ENCODE peak calls at places on chromosomes 2 and 18, in six cellular contexts. U is AG08396; N is GM13976; K is AG09319; X is activated CD4-positive, alpha-beta T cell treated with anti-CD3 and anti-CD28 coated beads, Interleukin-2, amount 50 U/mL, for 24 hours; Q is hippocampal formation. J is an unnamed sample.

GRCh38 chr2:132725716-132726115 is 55.7 kb upstream of the LYPD1 start:
- DNase-seq in U (no peak), N (no peak), K (no peak), X (no peak), Q (no peak), J (no peak)

GRCh38 chr2:150698016-150698661 is 210.7 kb upstream of the RND3 start:
- DNase-seq in U (peak; percentile 12), N (no peak), K (peak; percentile 90), X (no peak), Q (no peak), J (no peak)

GRCh38 chr2:70247364-70248144 is 874 bp downstream of the TIA1 start:
- DNase-seq in U (no peak), N (no peak), K (no peak), X (no peak), Q (no peak), J (no peak)

GRCh38 chr2:156565066-156565710 is 129.0 kb downstream of the GPD2 start:
- DNase-seq in U (peak; percentile 60), N (no peak), K (peak; percentile 54), X (no peak), Q (no peak), J (no peak)

GRCh38 chr2:54486766-54487165 is 30.6 kb downstream of the SPTBN1 start:
- DNase-seq in U (no peak), N (no peak), K (no peak), X (no peak), Q (no peak), J (no peak)

GRCh38 chr2:108619916-108620620 is 85.8 kb downstream of the LIMS1 start:
- DNase-seq in U (no peak), N (no peak), K (no peak), X (no peak), Q (no peak), J (no peak)

GRCh38 chr2:187985923-187986322 is 305.8 kb upstream of the GULP1 start:
- DNase-seq in U (no peak), N (no peak), K (no peak), X (no peak), Q (no peak), J (no peak)

GRCh38 chr18:74368901-74369705 is 53.5 kb downstream of the C18orf63 start:
- DNase-seq in U (no peak), N (peak; percentile 1), K (no peak), X (no peak), Q (no peak), J (no peak)

GRCh38 chr2:184339966-184340365 is 258.4 kb upstream of the ZNF804A start:
- DNase-seq in U (no peak), N (no peak), K (no peak), X (no peak), Q (no peak), J (no peak)

GRCh38 chr2:30888841-30889407 is 81.7 kb upstream of the CAPN13 start:
- DNase-seq in U (no peak), N (no peak), K (no peak), X (no peak), Q (no peak), J (no peak)

GRCh38 chr18:73924836-73925235 is 222.8 kb downstream of the FBXO15 start:
- DNase-seq in U (no peak), N (no peak), K (no peak), X (no peak), Q (no peak), J (no peak)

GRCh38 chr2:81645750-81646301 is 1341.3 kb upstream of the LRRTM1 start:
- DNase-seq in U (no peak), N (no peak), K (no peak), X (no peak), Q (no peak), J (no peak)

GRCh38 chr2:50529600-50530218 is 502.2 kb downstream of the NRXN1 start:
- DNase-seq in U (peak; percentile 30), N (peak; percentile 21), K (peak; percentile 0), X (no peak), Q (no peak), J (no peak)

GRCh38 chr2:200360364-200360763 is 53.9 kb downstream of the SPATS2L start:
- DNase-seq in U (no peak), N (no peak), K (no peak), X (no peak), Q (no peak), J (no peak)

GRCh38 chr18:25299426-25299825 is 52.5 kb downstream of the ZNF521 start:
- DNase-seq in U (peak; percentile 40), N (no peak), K (peak; percentile 41), X (no peak), Q (no peak), J (no peak)

GRCh38 chr2:37318401-37318800 is 6.2 kb downstream of the PRKD3 start:
- DNase-seq in U (peak; percentile 57), N (peak; percentile 37), K (peak; percentile 31), X (no peak), Q (no peak), J (no peak)

GRCh38 chr2:24870891-24871705 is 48.9 kb downstream of the ADCY3 start:
- DNase-seq in U (no peak), N (no peak), K (no peak), X (no peak), Q (no peak), J (no peak)

GRCh38 chr2:20490300-20491181 is 43.7 kb downstream of the RHOB start:
- DNase-seq in U (no peak), N (no peak), K (no peak), X (no peak), Q (peak; percentile 13), J (no peak)

GRCh38 chr2:120907822-120908221 is 172.2 kb downstream of the GLI2 start:
- DNase-seq in U (no peak), N (no peak), K (no peak), X (no peak), Q (no peak), J (no peak)

GRCh38 chr18:27061488-27062095 is 123.5 kb downstream of the CHST9 start:
- DNase-seq in U (no peak), N (no peak), K (no peak), X (no peak), Q (no peak), J (no peak)

GRCh38 chr2:241817126-241817820 is 8.3 kb downstream of the NEU4 start:
- DNase-seq in U (no peak), N (peak; percentile 66), K (no peak), X (no peak), Q (no peak), J (no peak)

GRCh38 chr2:192011196-192011595 is 164.3 kb upstream of the CAVIN2 start:
- DNase-seq in U (peak; percentile 11), N (no peak), K (no peak), X (no peak), Q (no peak), J (no peak)

GRCh38 chr18:28086530-28087172 is 90.3 kb downstream of the CDH2 start:
- DNase-seq in U (peak; percentile 15), N (no peak), K (no peak), X (no peak), Q (no peak), J (no peak)

GRCh38 chr2:30711646-30712085 is 95.6 kb downstream of the CAPN13 start:
- DNase-seq in U (peak; percentile 82), N (peak; percentile 84), K (peak; percentile 72), X (peak; percentile 54), Q (peak; percentile 64), J (peak; percentile 58)

GRCh38 chr2:132521321-132521720 is 104.7 kb downstream of the GPR39 start:
- DNase-seq in U (peak; percentile 16), N (no peak), K (no peak), X (no peak), Q (no peak), J (no peak)

GRCh38 chr2:62569907-62570793 is 64.2 kb upstream of the TMEM17 start:
- DNase-seq in U (no peak), N (no peak), K (no peak), X (no peak), Q (no peak), J (no peak)

GRCh38 chr2:240720686-240721595 is 29.3 kb downstream of the AQP12A start:
- DNase-seq in U (no peak), N (no peak), K (no peak), X (no peak), Q (peak; percentile 21), J (no peak)

GRCh38 chr2:84959494-84960156 is 11.3 kb upstream of the KCMF1 start:
- DNase-seq in U (no peak), N (no peak), K (no peak), X (no peak), Q (no peak), J (no peak)

GRCh38 chr18:79789901-79790885 is 7.5 kb upstream of the KCNG2 start:
- DNase-seq in U (no peak), N (no peak), K (no peak), X (no peak), Q (no peak), J (no peak)

GRCh38 chr2:148534416-148535205 is 109.9 kb upstream of the EPC2 start:
- DNase-seq in U (no peak), N (no peak), K (no peak), X (no peak), Q (no peak), J (no peak)

GRCh38 chr2:85234879-85235278 is 92.9 kb downstream of the TGOLN2 start:
- DNase-seq in U (no peak), N (no peak), K (no peak), X (no peak), Q (no peak), J (no peak)

J was measured in stimulated activated CD4-positive, alpha-beta T cell treated with anti-CD3 and anti-CD28 coated beads, Interleukin-15, amount 100 ng/mL, for 1 hour.